ENCODE peak calls at places on chromosomes 6 and 20, in four cellular contexts. One of them, this sample, is unnamed.

GRCh38 chr6:142030115-142030619 is 102.6 kb upstream of the GJE1 start:
- DNase-seq in cardiac muscle cell: peak; percentile 76
- DNase-seq in upper lobe of right lung: no peak
- DNase-seq in stomach: no peak
- DNase-seq in this sample: no peak

GRCh38 chr20:14885661-14886060 is 548.2 kb upstream of the FLRT3 start:
- DNase-seq in cardiac muscle cell: no peak
- DNase-seq in upper lobe of right lung: no peak
- DNase-seq in stomach: no peak
- DNase-seq in this sample: no peak

GRCh38 chr6:139534472-139535115 is 160.1 kb upstream of the CITED2 start:
- DNase-seq in cardiac muscle cell: no peak
- DNase-seq in upper lobe of right lung: no peak
- DNase-seq in stomach: no peak
- DNase-seq in this sample: peak; percentile 44

GRCh38 chr6:137150072-137150471 is 23.4 kb downstream of the IL22RA2 start:
- DNase-seq in cardiac muscle cell: no peak
- DNase-seq in upper lobe of right lung: no peak
- DNase-seq in stomach: no peak
- DNase-seq in this sample: no peak

GRCh38 chr6:156905801-156906200 is 128.6 kb downstream of the ARID1B start:
- DNase-seq in cardiac muscle cell: no peak
- DNase-seq in upper lobe of right lung: no peak
- DNase-seq in stomach: no peak
- DNase-seq in this sample: no peak

GRCh38 chr6:42505377-42505702 is 53.6 kb upstream of the TRERF1 start:
- DNase-seq in cardiac muscle cell: peak; percentile 32
- DNase-seq in upper lobe of right lung: no peak
- DNase-seq in stomach: no peak
- DNase-seq in this sample: no peak

GRCh38 chr6:7073810-7074525 is 33.8 kb upstream of the RREB1 start:
- DNase-seq in cardiac muscle cell: no peak
- DNase-seq in upper lobe of right lung: peak; percentile 73
- DNase-seq in stomach: peak; percentile 46
- DNase-seq in this sample: peak; percentile 30

GRCh38 chr6:129264480-129265045 is 381.6 kb downstream of the LAMA2 start:
- DNase-seq in cardiac muscle cell: peak; percentile 47
- DNase-seq in upper lobe of right lung: no peak
- DNase-seq in stomach: no peak
- DNase-seq in this sample: no peak

GRCh38 chr6:131629656-131630055 is 1.6 kb upstream of the MED23 start:
- DNase-seq in cardiac muscle cell: no peak
- DNase-seq in upper lobe of right lung: no peak
- DNase-seq in stomach: no peak
- DNase-seq in this sample: no peak

GRCh38 chr20:40676466-40676865 is 12.6 kb downstream of the MAFB start:
- DNase-seq in cardiac muscle cell: no peak
- DNase-seq in upper lobe of right lung: no peak
- DNase-seq in stomach: no peak
- DNase-seq in this sample: no peak

GRCh38 chr20:5153612-5154542 is 27.1 kb downstream of the CDS2 start:
- DNase-seq in cardiac muscle cell: no peak
- DNase-seq in upper lobe of right lung: no peak
- DNase-seq in stomach: no peak
- DNase-seq in this sample: no peak

GRCh38 chr20:24742436-24742835 is 206.6 kb upstream of the CST7 start:
- DNase-seq in cardiac muscle cell: no peak
- DNase-seq in upper lobe of right lung: no peak
- DNase-seq in stomach: no peak
- DNase-seq in this sample: no peak

GRCh38 chr6:39063520-39063919 is 14.9 kb downstream of the GLP1R start:
- DNase-seq in cardiac muscle cell: no peak
- DNase-seq in upper lobe of right lung: no peak
- DNase-seq in stomach: no peak
- DNase-seq in this sample: peak; percentile 54

GRCh38 chr6:89073014-89073620 is 7.4 kb upstream of the PNRC1 start:
- DNase-seq in cardiac muscle cell: peak; percentile 93
- DNase-seq in upper lobe of right lung: no peak
- DNase-seq in stomach: no peak
- DNase-seq in this sample: no peak

GRCh38 chr6:128719786-128720185 is 163.2 kb upstream of the LAMA2 start:
- DNase-seq in cardiac muscle cell: no peak
- DNase-seq in upper lobe of right lung: no peak
- DNase-seq in stomach: no peak
- DNase-seq in this sample: no peak

GRCh38 chr6:14110001-14110818 is 7.4 kb upstream of the CD83 start:
- DNase-seq in cardiac muscle cell: no peak
- DNase-seq in upper lobe of right lung: no peak
- DNase-seq in stomach: no peak
- DNase-seq in this sample: no peak

GRCh38 chr20:33851842-33852466 is 40.8 kb downstream of the CHMP4B start:
- DNase-seq in cardiac muscle cell: no peak
- DNase-seq in upper lobe of right lung: no peak
- DNase-seq in stomach: no peak
- DNase-seq in this sample: no peak

GRCh38 chr6:33147807-33148666 is 44.2 kb downstream of the COL11A2 start:
- DNase-seq in cardiac muscle cell: peak; percentile 78
- DNase-seq in upper lobe of right lung: no peak
- DNase-seq in stomach: no peak
- DNase-seq in this sample: peak; percentile 33

GRCh38 chr6:170287371-170287876 is 3.5 kb downstream of the DLL1 start:
- DNase-seq in cardiac muscle cell: no peak
- DNase-seq in upper lobe of right lung: peak; percentile 35
- DNase-seq in stomach: peak; percentile 21
- DNase-seq in this sample: no peak

GRCh38 chr6:170290306-170291128 is at the start of gene DLL1:
- DNase-seq in cardiac muscle cell: peak; percentile 51
- DNase-seq in upper lobe of right lung: no peak
- DNase-seq in stomach: peak; percentile 57
- DNase-seq in this sample: no peak

GRCh38 chr6:170288091-170288631 is 2.7 kb downstream of the DLL1 start:
- DNase-seq in cardiac muscle cell: no peak
- DNase-seq in upper lobe of right lung: no peak
- DNase-seq in stomach: no peak
- DNase-seq in this sample: no peak

GRCh38 chr6:170289971-170290305 is 940 bp downstream of the DLL1 start:
- DNase-seq in cardiac muscle cell: no peak
- DNase-seq in upper lobe of right lung: no peak
- DNase-seq in stomach: no peak
- DNase-seq in this sample: no peak

DNA sequence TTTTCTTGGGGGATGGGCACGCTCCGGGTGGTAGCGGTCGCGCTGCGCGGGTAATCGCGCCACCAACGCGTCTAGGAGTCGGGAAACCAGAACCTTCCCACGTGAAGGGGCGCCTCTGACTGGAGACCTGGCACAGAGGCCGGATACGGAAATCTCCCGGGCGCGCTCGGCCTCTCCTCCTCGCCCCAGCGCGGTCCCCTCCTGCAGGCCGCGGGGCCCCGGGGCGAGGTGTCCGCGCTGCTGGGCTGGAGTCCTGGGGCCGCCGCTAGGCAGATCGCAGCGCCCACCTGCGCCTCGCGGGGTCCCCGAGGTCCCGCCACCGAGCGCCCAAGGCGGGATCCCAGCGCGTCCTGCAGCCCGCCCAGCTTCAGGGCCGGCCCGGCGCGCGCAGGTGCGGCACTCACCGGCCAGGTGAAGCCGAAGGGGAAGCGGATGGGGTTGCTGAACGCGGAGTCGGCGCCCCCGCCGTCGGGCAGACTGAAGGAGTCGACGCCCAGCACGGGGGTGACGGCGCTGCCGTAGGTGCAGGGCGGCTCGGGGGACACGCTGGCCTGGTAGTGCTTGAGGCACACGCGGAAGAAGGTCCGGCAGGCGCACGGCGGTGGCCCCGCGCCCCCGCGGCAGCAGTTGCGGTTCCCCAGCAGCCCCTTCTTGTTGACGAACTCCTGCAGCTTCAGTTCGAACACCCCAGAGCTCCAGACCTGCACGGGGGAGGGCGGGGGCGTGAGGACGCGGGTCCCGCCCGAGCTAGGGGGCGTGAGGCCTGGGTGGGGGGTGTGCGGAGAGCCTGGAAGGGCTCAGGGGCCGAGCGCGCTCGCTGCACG is 1.6 kb downstream of the DLL1 start:
- DNase-seq in cardiac muscle cell: no peak
- DNase-seq in upper lobe of right lung: no peak
- DNase-seq in stomach: no peak
- DNase-seq in this sample: no peak
- H3K27me3 ChIP-seq in cardiac muscle cell: peaks cover 78% of the 10 kb centered on the region
- H3K27me3 ChIP-seq in upper lobe of right lung: peaks cover 44% of the 10 kb centered on the region
- H3K27me3 ChIP-seq in stomach: peaks cover 95% of the 10 kb centered on the region
- H3K27me3 ChIP-seq in this sample: peaks cover 15% of the 10 kb centered on the region

DNA sequence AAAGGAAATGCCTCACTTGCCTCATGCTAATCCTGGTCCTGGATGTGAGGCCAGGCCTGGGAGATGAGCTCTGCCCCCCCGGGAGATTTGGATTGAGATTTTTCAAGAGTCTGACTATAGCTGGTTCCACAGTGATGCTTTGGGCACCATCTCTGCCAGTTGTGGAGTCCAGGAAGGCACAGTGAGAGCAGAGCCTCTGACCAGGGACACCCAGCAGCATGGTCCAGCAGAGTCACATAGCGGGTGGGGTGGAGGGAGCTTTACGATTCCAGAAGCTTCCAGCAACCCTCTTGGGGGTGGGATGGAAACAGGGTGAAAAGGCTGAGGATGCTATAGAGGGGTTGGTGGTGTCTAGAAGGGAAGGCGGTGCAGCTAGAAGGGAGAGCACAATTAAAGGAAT is 8.7 kb downstream of the SLC32A1 start:
- DNase-seq in cardiac muscle cell: no peak
- DNase-seq in upper lobe of right lung: no peak
- DNase-seq in stomach: no peak
- DNase-seq in this sample: no peak
- H3K27me3 ChIP-seq in cardiac muscle cell: peaks cover 72% of the 10 kb centered on the region
- H3K27me3 ChIP-seq in upper lobe of right lung: peaks cover 85% of the 10 kb centered on the region
- H3K27me3 ChIP-seq in stomach: peaks cover 100% of the 10 kb centered on the region
- H3K27me3 ChIP-seq in this sample: peaks cover 5% of the 10 kb centered on the region

DNA sequence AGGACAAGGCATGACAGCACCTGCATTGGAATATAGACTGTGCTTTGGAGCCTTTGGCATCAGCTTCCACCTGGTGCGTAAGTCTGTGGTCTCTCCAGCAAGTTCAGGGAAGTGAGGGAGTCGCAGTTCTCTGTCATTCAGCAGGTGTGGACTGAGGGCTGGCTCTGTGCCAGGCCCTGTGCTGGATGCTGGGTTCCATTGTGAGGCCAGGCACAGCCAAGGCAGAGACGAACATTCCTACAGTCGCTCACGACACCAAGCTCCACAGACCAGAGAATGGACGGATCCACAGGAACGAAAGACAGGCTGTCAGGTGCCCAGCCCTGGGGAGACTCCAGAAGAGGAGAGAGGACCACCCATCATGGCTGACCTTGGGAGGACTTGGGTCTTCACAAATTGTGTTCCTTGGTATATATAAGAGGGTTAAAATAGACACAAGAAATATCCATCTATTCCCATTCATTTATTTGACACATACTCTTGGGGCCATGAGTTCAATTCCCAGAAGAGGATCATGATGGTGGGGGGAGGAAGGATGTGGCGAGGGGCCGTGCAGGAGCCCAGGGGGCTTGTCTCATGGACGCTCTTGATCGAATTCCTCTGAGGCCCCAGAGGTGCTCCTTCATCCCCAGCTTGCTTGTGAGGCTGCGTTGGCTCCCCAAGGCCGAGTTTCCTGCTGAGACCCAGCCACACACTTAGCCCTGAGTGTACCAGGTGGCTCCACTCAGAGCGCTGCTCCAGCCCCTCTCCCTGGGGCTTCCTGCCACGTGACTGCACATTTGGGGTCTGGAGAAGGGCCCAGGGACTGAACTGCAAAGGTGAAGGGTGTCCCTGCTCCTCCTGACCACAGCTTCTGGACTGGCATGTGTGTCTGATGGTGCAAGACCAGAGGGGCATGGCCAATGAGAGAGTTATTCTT is 3.5 kb upstream of the ZNF831 start:
- DNase-seq in cardiac muscle cell: no peak
- DNase-seq in upper lobe of right lung: no peak
- DNase-seq in stomach: no peak
- DNase-seq in this sample: peak; percentile 55
- H3K27me3 ChIP-seq in cardiac muscle cell: no peaks in the 10 kb centered on the region
- H3K27me3 ChIP-seq in upper lobe of right lung: no peaks in the 10 kb centered on the region
- H3K27me3 ChIP-seq in stomach: peaks cover 20% of the 10 kb centered on the region
- H3K27me3 ChIP-seq in this sample: no peaks in the 10 kb centered on the region

GRCh38 chr20:32139947-32140346 is 30.4 kb downstream of the TM9SF4 start:
- DNase-seq in cardiac muscle cell: no peak
- DNase-seq in upper lobe of right lung: no peak
- DNase-seq in stomach: no peak
- DNase-seq in this sample: no peak

GRCh38 chr20:32140603-32141002 is 31.1 kb downstream of the TM9SF4 start:
- DNase-seq in cardiac muscle cell: no peak
- DNase-seq in upper lobe of right lung: no peak
- DNase-seq in stomach: no peak
- DNase-seq in this sample: no peak

GRCh38 chr20:32144898-32145662 is 35.6 kb downstream of the TM9SF4 start:
- DNase-seq in cardiac muscle cell: no peak
- DNase-seq in upper lobe of right lung: no peak
- DNase-seq in stomach: no peak
- DNase-seq in this sample: no peak

GRCh38 chr20:32141465-32141980 is 32.0 kb downstream of the TM9SF4 start:
- DNase-seq in cardiac muscle cell: no peak
- DNase-seq in upper lobe of right lung: no peak
- DNase-seq in stomach: no peak
- DNase-seq in this sample: no peak

GRCh38 chr20:32142991-32143390 is 33.5 kb downstream of the TM9SF4 start:
- DNase-seq in cardiac muscle cell: no peak
- DNase-seq in upper lobe of right lung: no peak
- DNase-seq in stomach: no peak
- DNase-seq in this sample: no peak
- H3K27me3 ChIP-seq in cardiac muscle cell: no peaks in the 10 kb centered on the region
- H3K27me3 ChIP-seq in upper lobe of right lung: no peaks in the 10 kb centered on the region
- H3K27me3 ChIP-seq in stomach: no peaks in the 10 kb centered on the region
- H3K27me3 ChIP-seq in this sample: no peaks in the 10 kb centered on the region

DNA sequence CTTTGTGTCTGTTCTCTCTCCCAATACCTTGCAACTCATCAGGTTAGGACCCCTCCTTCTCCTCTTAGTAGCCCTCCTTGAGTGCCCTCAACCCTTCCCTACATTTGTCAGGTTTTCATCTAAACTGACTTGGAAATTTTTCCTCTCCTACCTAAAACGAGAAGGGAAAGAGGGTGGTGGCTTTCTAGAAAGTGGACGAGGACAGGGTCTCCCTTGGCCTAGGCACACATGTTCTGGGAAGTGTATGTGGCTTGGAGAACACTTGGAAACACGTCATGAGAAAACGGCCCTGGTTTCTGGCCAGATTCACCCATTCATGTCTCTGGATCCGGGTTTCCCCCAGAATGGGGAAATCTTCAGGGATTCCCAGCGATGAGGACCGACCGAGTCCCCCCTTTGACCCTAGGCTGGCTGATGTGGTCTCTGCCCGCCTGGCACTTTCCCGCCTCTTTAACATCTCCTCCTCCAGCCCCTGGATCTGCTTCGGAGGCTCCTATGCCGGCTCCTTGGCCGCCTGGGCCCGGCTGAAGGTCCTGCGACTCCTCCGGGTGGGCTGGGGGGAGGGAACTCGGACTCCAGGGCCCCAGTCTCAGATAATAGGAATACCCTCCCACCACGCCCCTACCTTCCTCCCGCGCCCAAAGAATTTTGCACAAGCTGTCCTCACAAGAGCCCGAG is 2.9 kb downstream of the PRSS16 start:
- DNase-seq in cardiac muscle cell: no peak
- DNase-seq in upper lobe of right lung: no peak
- DNase-seq in stomach: no peak
- DNase-seq in this sample: no peak
- H3K27me3 ChIP-seq in cardiac muscle cell: peaks cover 28% of the 10 kb centered on the region
- H3K27me3 ChIP-seq in upper lobe of right lung: peaks cover 54% of the 10 kb centered on the region
- H3K27me3 ChIP-seq in stomach: peaks cover 92% of the 10 kb centered on the region
- H3K27me3 ChIP-seq in this sample: no peaks in the 10 kb centered on the region